ENCODE peak calls at places on chromosomes 2 and 18, in nine cellular contexts. L is pancreas, B is upper lobe of right lung, S is tibial artery, O is A549, A is fibroblast of lung, K is HepG2, H is cardiac muscle cell, U is OCI-LY7. C is an unnamed sample.
A peak's percentile ranks its signal among the peaks of the same experiment; 100 is the strongest.

GRCh38 chr2:112904883-112905282 is 6.1 kb upstream of the IL37 start:
- DNase-seq in S (no peak), H (no peak), U (no peak), O (no peak), A (no peak), B (no peak), L (no peak), K (no peak), C (no peak)

GRCh38 chr2:236334122-236334876 is 70.1 kb upstream of the ASB18 start:
- DNase-seq in H (no peak), B (no peak), O (no peak), A (no peak), K (no peak), L (no peak), U (no peak), S (peak; percentile 57), C (no peak)

GRCh38 chr2:164438490-164439205 is 182.6 kb downstream of the GRB14 start:
- DNase-seq in L (no peak), K (no peak), O (no peak), A (no peak), S (no peak), B (no peak), H (no peak), U (no peak), C (no peak)

GRCh38 chr2:70190086-70190412 is 770 bp downstream of the C2orf42 start:
- DNase-seq in O (no peak), H (peak; percentile 32), S (no peak), B (no peak), K (no peak), L (no peak), U (no peak), A (no peak), C (peak; percentile 19)

GRCh38 chr2:155980941-155981561 is 351.5 kb downstream of the NR4A2 start:
- DNase-seq in S (no peak), B (no peak), O (no peak), H (no peak), L (no peak), K (no peak), U (no peak), A (no peak), C (no peak)

GRCh38 chr2:12715878-12716249 is 872 bp upstream of the TRIB2 start:
- DNase-seq in O (peak; percentile 61), S (peak; percentile 62), A (peak; percentile 85), U (peak; percentile 86), K (peak; percentile 54), L (peak; percentile 69), B (peak; percentile 89), H (peak; percentile 84), C (peak; percentile 66)

GRCh38 chr2:209331291-209331844 is 92.5 kb upstream of the MAP2 start:
- DNase-seq in A (peak; percentile 70), H (peak; percentile 29), L (no peak), S (no peak), O (peak; percentile 66), U (peak; percentile 6), K (peak; percentile 49), B (no peak), C (no peak)

GRCh38 chr2:236768393-236769140 is 198.9 kb downstream of the ACKR3 start:
- DNase-seq in O (no peak), K (no peak), A (peak; percentile 90), H (no peak), L (no peak), S (no peak), U (no peak), B (no peak), C (no peak)

GRCh38 chr2:132703396-132703795 is 33.4 kb upstream of the LYPD1 start:
- DNase-seq in B (no peak), A (peak; percentile 70), H (no peak), O (no peak), U (no peak), S (no peak), L (no peak), K (no peak), C (no peak)

GRCh38 chr18:45026162-45026561 is 345.5 kb downstream of the SETBP1 start:
- DNase-seq in B (no peak), S (no peak), O (no peak), L (no peak), A (no peak), U (no peak), H (peak; percentile 17), K (no peak), C (no peak)

GRCh38 chr2:105323117-105323516 is 6.4 kb downstream of the TGFBRAP1 start:
- DNase-seq in H (no peak), B (no peak), A (no peak), L (no peak), O (no peak), S (no peak), U (no peak), K (no peak), C (no peak)

DNA sequence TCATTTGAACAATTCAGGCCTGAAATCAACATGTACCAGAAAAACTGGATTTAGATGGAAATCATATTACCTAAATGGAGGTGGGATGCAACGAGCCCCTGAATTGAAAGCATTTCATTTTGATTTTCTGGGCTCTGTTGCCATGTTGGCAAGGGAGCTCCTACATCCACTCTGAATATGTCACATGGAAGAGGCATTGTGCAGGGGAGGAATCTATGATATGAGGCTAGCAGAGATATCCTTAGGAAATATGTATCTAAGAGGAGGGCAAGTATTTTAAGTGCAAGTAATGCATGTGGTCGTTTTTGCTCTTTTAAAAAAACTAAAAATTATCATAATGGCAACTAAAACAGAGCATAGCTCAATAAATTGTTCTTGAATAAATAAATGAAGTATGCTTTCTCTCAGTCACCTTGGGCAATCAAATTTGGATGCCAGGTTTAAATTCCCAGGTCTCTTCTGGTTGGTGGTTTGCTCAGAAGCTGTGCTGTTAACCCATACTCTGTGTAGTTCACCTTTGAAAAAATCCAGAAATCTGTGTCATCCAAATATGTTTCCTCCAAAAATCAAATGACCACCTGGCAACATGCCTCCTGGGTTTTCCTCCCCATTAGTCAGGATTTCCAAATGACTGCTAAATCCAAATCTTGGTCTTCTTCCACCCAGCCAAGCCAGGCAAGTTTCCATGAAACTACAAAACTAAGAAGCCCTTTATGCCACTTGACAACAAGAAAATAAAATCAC is 6.5 kb upstream of the LGALSL start:
- DNase-seq in H (no peak), U (no peak), O (no peak), A (no peak), K (no peak), L (no peak), S (peak; percentile 30), B (no peak), C (peak; percentile 15)
- H3K27ac ChIP-seq in H (no peak overlapping the region), U (no peak overlapping the region), O (no peak overlapping the region), A (no peak overlapping the region), K (no peak overlapping the region), L (no peak overlapping the region), S (no peak overlapping the region), B (no peak overlapping the region), C (no peak overlapping the region)

DNA sequence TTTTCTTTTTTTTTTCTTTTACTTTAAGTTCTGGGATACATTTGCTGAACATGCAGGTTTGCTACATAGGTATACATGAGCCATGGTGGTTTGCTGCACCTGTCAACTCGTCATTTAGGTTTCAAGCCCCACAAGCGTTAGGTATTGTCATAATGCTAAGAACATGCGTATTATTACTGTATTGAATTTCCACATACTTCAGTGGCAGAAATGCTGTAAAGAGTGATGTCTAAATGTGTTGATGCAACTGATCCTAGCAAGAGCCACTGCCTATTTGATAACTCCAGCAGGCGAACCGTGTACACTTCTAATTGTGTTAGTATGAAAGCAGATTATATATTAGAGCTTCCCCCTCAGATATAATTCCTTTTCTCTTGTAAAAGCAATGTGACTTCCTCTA is 279.8 kb downstream of the GALR1 start:
- DNase-seq in A (no peak), S (no peak), L (no peak), B (no peak), U (no peak), H (no peak), K (no peak), O (no peak), C (no peak)
- TF ChIP-seq CTCF in A (no peak), S (no peak), L (no peak), B (no peak), U (no peak), H (no peak), K (no peak), O (no peak), C (no peak)

GRCh38 chr2:234881413-234882241 is 70.2 kb upstream of the SH3BP4 start:
- DNase-seq in L (peak; percentile 88), O (peak; percentile 95), K (peak; percentile 98), S (peak; percentile 80), A (peak; percentile 98), B (peak; percentile 91), H (peak; percentile 89), U (peak; percentile 64), C (peak; percentile 88)

GRCh38 chr2:234885113-234885512 is 66.7 kb upstream of the SH3BP4 start:
- DNase-seq in U (no peak), K (no peak), L (peak; percentile 73), O (no peak), S (no peak), A (no peak), H (peak; percentile 8), B (no peak), C (no peak)

GRCh38 chr2:234884591-234884990 is 67.2 kb upstream of the SH3BP4 start:
- DNase-seq in U (no peak), B (no peak), A (no peak), K (no peak), S (no peak), L (no peak), O (no peak), H (no peak), C (no peak)

GRCh38 chr2:234885884-234886283 is 65.9 kb upstream of the SH3BP4 start:
- DNase-seq in O (no peak), K (no peak), U (no peak), A (no peak), L (no peak), H (no peak), B (no peak), S (no peak), C (no peak)

GRCh38 chr2:234887277-234887676 is 64.5 kb upstream of the SH3BP4 start:
- DNase-seq in L (no peak), S (no peak), U (no peak), A (no peak), B (no peak), K (peak; percentile 28), H (no peak), O (no peak), C (no peak)
- H3K4me3 ChIP-seq in L (no peak overlapping the region), S (no peak overlapping the region), U (no peak overlapping the region), A (no peak overlapping the region), B (no peak overlapping the region), K (no peak overlapping the region), H (no peak overlapping the region), O (peak overlapping the region; percentile 37), C (no peak overlapping the region)

GRCh38 chr2:161134547-161135518 is 25.4 kb upstream of the TANK start:
- DNase-seq in U (no peak), A (no peak), B (no peak), K (peak; percentile 66), H (no peak), O (peak; percentile 58), L (peak; percentile 24), S (no peak), C (no peak)

GRCh38 chr2:161136194-161136593 is 24.0 kb upstream of the TANK start:
- DNase-seq in O (peak; percentile 17), H (no peak), L (no peak), S (no peak), U (peak; percentile 21), B (no peak), K (no peak), A (no peak), C (no peak)

GRCh38 chr2:161138429-161138828 is 21.8 kb upstream of the TANK start:
- DNase-seq in A (no peak), S (no peak), H (no peak), L (no peak), O (no peak), B (no peak), U (peak; percentile 35), K (no peak), C (no peak)

GRCh38 chr2:161139098-161139987 is 20.9 kb upstream of the TANK start:
- DNase-seq in O (no peak), B (no peak), H (no peak), A (peak; percentile 64), U (no peak), S (no peak), K (no peak), L (no peak), C (no peak)

GRCh38 chr2:161136696-161137324 is 23.4 kb upstream of the TANK start:
- DNase-seq in K (no peak), A (no peak), L (no peak), B (no peak), H (peak; percentile 21), S (no peak), U (peak; percentile 77), O (peak; percentile 76), C (no peak)
- H3K27ac ChIP-seq in K (no peak overlapping the region), A (no peak overlapping the region), L (peak overlapping the region; percentile 48), B (peak overlapping the region; percentile 82), H (no peak overlapping the region), S (peak overlapping the region; percentile 53), U (peak overlapping the region; percentile 62), O (peak overlapping the region; percentile 88), C (peak overlapping the region; percentile 61)

C was measured in dorsolateral prefrontal cortex.